ENCODE peak calls at places on chromosomes 16 and 17, in five cellular contexts. B, G, M, W and X are unnamed samples.

GRCh38 chr17:27540300-27541105 is 84.3 kb downstream of the KSR1 start:
- DNase-seq in B (peak), G (peak), W (no peak), M (no peak), X (no peak)

GRCh38 chr16:86567701-86568571 is 1.3 kb downstream of the FOXC2 start:
- DNase-seq in G (peak), W (no peak), B (peak), M (no peak), X (no peak)

GRCh38 chr16:48556913-48557351 is 53.0 kb downstream of the N4BP1 start:
- DNase-seq in W (no peak), G (no peak), B (no peak), M (peak), X (peak)

GRCh38 chr16:19432429-19432828 is 14.7 kb downstream of the TMC5 start:
- DNase-seq in W (no peak), M (no peak), G (no peak), B (no peak), X (no peak)

GRCh38 chr17:18987230-18987610 is 17.3 kb downstream of the FAM83G start:
- DNase-seq in B (no peak), M (no peak), G (no peak), W (no peak), X (no peak)

GRCh38 chr17:30921544-30922196 is at the start of gene ADAP2:
- DNase-seq in G (peak), M (peak), B (peak), W (no peak), X (peak)

GRCh38 chr16:89657442-89658220 is at the start of the genes CHMP1A and SPATA33:
- DNase-seq in W (peak), G (peak), M (peak), B (peak), X (peak)

GRCh38 chr16:75064403-75065148 is 52.0 kb downstream of the LDHD start:
- DNase-seq in G (no peak), W (no peak), B (no peak), M (no peak), X (no peak)

GRCh38 chr16:27399969-27400368 is 2.0 kb upstream of the IL21R start:
- DNase-seq in M (no peak), G (no peak), W (no peak), B (no peak), X (no peak)